ENCODE peak calls at places on chromosomes 12 and 14, in five cellular contexts. C, L, N, P and X are unnamed samples.

GRCh38 chr14:101961011-101961721 is 3.2 kb upstream of the DYNC1H1 start:
- DNase-seq in N (peak; percentile 50), L (peak; percentile 87), P (peak; percentile 93), C (peak; percentile 70), X (peak; percentile 67)

GRCh38 chr14:22418631-22419030 is 170.4 kb downstream of the DAD1 start:
- DNase-seq in L (no peak), C (no peak), N (no peak), P (no peak), X (no peak)

GRCh38 chr14:55052259-55052930 is 948 bp downstream of the MAPK1IP1L start:
- DNase-seq in P (peak; percentile 39), N (no peak), L (peak; percentile 57), C (no peak), X (no peak)

GRCh38 chr12:57477710-57478681 is 1.7 kb downstream of the ARHGAP9 start:
- DNase-seq in N (no peak), P (no peak), L (peak; percentile 72), C (no peak), X (no peak)

GRCh38 chr12:12224240-12224940 is 42.5 kb downstream of the LRP6 start:
- DNase-seq in L (no peak), P (no peak), N (peak; percentile 34), C (no peak), X (no peak)

GRCh38 chr12:63042646-63043045 is 107.7 kb upstream of the PPM1H start:
- DNase-seq in P (no peak), N (no peak), L (no peak), C (no peak), X (peak; percentile 17)

GRCh38 chr12:105444050-105444808 is 113.7 kb downstream of the C12orf75 start:
- DNase-seq in P (no peak), C (no peak), L (peak; percentile 19), N (no peak), X (no peak)

GRCh38 chr12:62050785-62051184 is 209.4 kb upstream of the USP15 start:
- DNase-seq in N (no peak), L (no peak), C (no peak), P (peak; percentile 9), X (no peak)

GRCh38 chr14:51066576-51066975 is 28.3 kb downstream of the TRIM9 start:
- DNase-seq in L (no peak), N (no peak), C (no peak), P (no peak), X (no peak)

GRCh38 chr12:127632431-127632830 is 634.5 kb upstream of the TMEM132C start:
- DNase-seq in L (no peak), P (no peak), C (no peak), N (no peak), X (no peak)

GRCh38 chr12:89020121-89020480 is 332.2 kb downstream of the DUSP6 start:
- DNase-seq in C (no peak), L (no peak), P (no peak), N (no peak), X (no peak)

GRCh38 chr14:104276435-104276834 is 138.0 kb downstream of the KIF26A start:
- DNase-seq in P (no peak), C (no peak), L (no peak), N (no peak), X (no peak)

GRCh38 chr12:105466901-105467598 is 136.6 kb downstream of the C12orf75 start:
- DNase-seq in N (no peak), P (no peak), L (peak; percentile 57), C (no peak), X (no peak)

GRCh38 chr12:527729-528128 is 68.0 kb downstream of the B4GALNT3 start:
- DNase-seq in N (no peak), P (no peak), C (no peak), L (no peak), X (no peak)

GRCh38 chr14:102731871-102732800 is 45.1 kb upstream of the TRAF3 start:
- DNase-seq in C (no peak), P (no peak), L (no peak), N (no peak), X (no peak)

GRCh38 chr12:92775416-92775815 is 72.6 kb downstream of the PLEKHG7 start:
- DNase-seq in N (no peak), L (no peak), C (no peak), P (no peak), X (no peak)

GRCh38 chr14:50875359-50876090 is 3.7 kb downstream of the ABHD12B start:
- DNase-seq in N (no peak), L (no peak), P (no peak), C (no peak), X (peak; percentile 18)

GRCh38 chr12:55833056-55833455 is 3.7 kb upstream of the DNAJC14 start:
- DNase-seq in N (no peak), L (no peak), C (no peak), P (no peak), X (no peak)

GRCh38 chr12:103501447-103501846 is 5.7 kb upstream of the C12orf42 start:
- DNase-seq in C (no peak), P (no peak), L (no peak), N (no peak), X (no peak)

GRCh38 chr12:30652034-30652696 is 43.5 kb downstream of the IPO8 start:
- DNase-seq in P (no peak), N (no peak), C (no peak), L (no peak), X (no peak)

GRCh38 chr12:114812858-114813761 is 129.1 kb upstream of the TBX3 start:
- DNase-seq in P (peak; percentile 31), N (peak; percentile 56), L (peak; percentile 35), C (no peak), X (no peak)

GRCh38 chr12:120266180-120266535 is 628 bp upstream of the PXN start:
- DNase-seq in N (no peak), P (no peak), C (no peak), L (no peak), X (no peak)

GRCh38 chr14:91108941-91109611 is 4.8 kb upstream of the DGLUCY start:
- DNase-seq in C (no peak), L (peak; percentile 54), N (no peak), P (no peak), X (no peak)

GRCh38 chr12:121803861-121804416 is at the start of gene SETD1B:
- DNase-seq in L (peak; percentile 75), C (no peak), N (no peak), P (peak; percentile 82), X (peak; percentile 54)

GRCh38 chr12:86663691-86664090 is 407.5 kb upstream of the MGAT4C start:
- DNase-seq in N (no peak), L (peak; percentile 44), C (no peak), P (no peak), X (no peak)

GRCh38 chr12:95918194-95918993 is 24.0 kb downstream of the CCDC38 start:
- DNase-seq in N (no peak), C (peak; percentile 29), L (peak; percentile 61), P (peak; percentile 86), X (peak; percentile 45)

GRCh38 chr12:84492381-84492883 is 420.2 kb downstream of the SLC6A15 start:
- DNase-seq in P (no peak), N (no peak), C (no peak), L (no peak), X (no peak)

GRCh38 chr14:73269729-73270651 is 32.7 kb downstream of the PAPLN start:
- DNase-seq in C (peak; percentile 25), L (peak; percentile 55), P (peak; percentile 78), N (no peak), X (no peak)

GRCh38 chr14:64663174-64663573 is 41.0 kb upstream of the PLEKHG3 start:
- DNase-seq in L (no peak), P (no peak), N (no peak), C (no peak), X (no peak)

GRCh38 chr12:60693019-60693626 is 1097.3 kb downstream of the SLC16A7 start:
- DNase-seq in L (no peak), C (no peak), N (no peak), P (no peak), X (no peak)

GRCh38 chr14:74019743-74020142 is 594 bp downstream of the BBOF1 start:
- DNase-seq in C (no peak), L (peak; percentile 73), N (peak; percentile 29), P (no peak), X (peak; percentile 29)

GRCh38 chr12:117524806-117525205 is 163.4 kb upstream of the NOS1 start:
- DNase-seq in P (no peak), N (no peak), C (no peak), L (no peak), X (no peak)

GRCh38 chr12:19525236-19525635 is 85.9 kb downstream of the AEBP2 start:
- DNase-seq in P (no peak), L (no peak), C (no peak), N (no peak), X (no peak)

GRCh38 chr12:19316420-19316819 is 122.9 kb upstream of the AEBP2 start:
- DNase-seq in P (no peak), C (no peak), L (peak; percentile 42), N (no peak), X (no peak)

GRCh38 chr14:91649930-91650329 is 82.0 kb downstream of the CATSPERB start:
- DNase-seq in P (peak; percentile 51), N (no peak), C (no peak), L (peak; percentile 65), X (peak; percentile 12)

GRCh38 chr14:51846631-51847488 is 13.6 kb upstream of the GNG2 start:
- DNase-seq in P (peak; percentile 93), N (no peak), L (peak; percentile 86), C (peak; percentile 65), X (no peak)

GRCh38 chr14:60272177-60272576 is 23.2 kb downstream of the PPM1A start:
- DNase-seq in C (no peak), P (no peak), N (no peak), L (no peak), X (no peak)
- TF ChIP-seq CTCF in C (no peak), P (no peak), N (no peak), L (no peak), X (peak; percentile 17)

GRCh38 chr14:67725171-67725570 is 23.5 kb downstream of the RDH12 start:
- DNase-seq in C (no peak), P (no peak), L (no peak), N (no peak), X (no peak)
- TF ChIP-seq CTCF in C (no peak), P (no peak), L (no peak), N (no peak), X (no peak)

DNA sequence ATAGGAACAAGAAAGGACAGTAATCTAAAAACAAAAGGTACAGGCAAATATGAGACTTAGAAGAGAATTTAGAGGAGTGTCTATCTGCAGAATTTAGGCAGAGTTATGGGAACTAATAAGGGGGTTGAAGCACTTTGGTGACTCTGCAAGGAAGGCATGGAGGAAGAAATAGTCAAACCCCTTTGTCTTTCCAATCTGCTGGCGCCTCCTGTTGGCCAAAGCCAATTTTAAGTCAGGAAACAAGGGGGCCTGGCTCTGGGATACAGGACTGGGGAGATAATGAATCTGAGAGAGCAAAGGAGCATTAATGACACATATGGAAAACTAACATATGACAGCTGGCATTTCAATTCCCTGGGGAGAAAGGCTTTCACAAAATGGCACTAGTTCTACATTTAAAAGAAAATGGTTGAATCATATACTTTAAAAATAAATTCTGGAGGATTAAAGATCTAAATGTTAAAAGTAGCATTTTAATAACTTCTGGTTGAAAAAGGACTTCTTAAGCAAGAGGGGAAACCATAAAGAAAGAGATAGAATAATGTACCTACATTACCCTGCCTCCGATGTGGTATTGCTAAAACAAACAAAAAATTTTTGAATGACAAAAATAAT is 48.5 kb upstream of the CSRP2 start:
- DNase-seq in C (peak; percentile 34), N (no peak), P (peak; percentile 90), L (peak; percentile 68), X (peak; percentile 39)
- TF ChIP-seq CTCF in C (peak; percentile 54), N (peak; percentile 73), P (peak; percentile 95), L (peak; percentile 68), X (peak; percentile 83)

GRCh38 chr14:44803239-44803905 is 158.4 kb downstream of the KLHL28 start:
- DNase-seq in L (peak; percentile 87), P (peak; percentile 76), C (no peak), N (no peak), X (peak; percentile 52)
- TF ChIP-seq CTCF in L (peak; percentile 67), P (peak; percentile 85), C (peak; percentile 88), N (peak; percentile 72), X (peak; percentile 82)